ENCODE peak calls at places on chromosomes 2 and 18, in six cellular contexts. F is heart right ventricle; Y is CD4-positive, CD25-positive, alpha-beta regulatory T cell; C is kidney; B is IMR-90; M is epithelial cell of esophagus. L is an unnamed sample.

GRCh38 chr2:8993196-8993901 is 10.1 kb downstream of the MBOAT2 start:
- DNase-seq in F (no peak), Y (no peak), C (no peak), B (peak), M (no peak), L (no peak)

GRCh38 chr18:49766646-49767045 is 46.7 kb downstream of the ACAA2 start:
- DNase-seq in F (no peak), Y (no peak), C (no peak), B (no peak), M (no peak), L (no peak)

GRCh38 chr2:159946326-159946992 is 116.0 kb downstream of the PLA2R1 start:
- DNase-seq in F (no peak), Y (no peak), C (no peak), B (peak), M (no peak), L (no peak)

GRCh38 chr18:13558132-13558531 is 168.2 kb downstream of the FAM210A start:
- DNase-seq in F (peak), Y (peak), C (no peak), B (peak), M (peak), L (peak)

GRCh38 chr2:130370490-130370889 is 14.6 kb downstream of the PTPN18 start:
- DNase-seq in F (no peak), Y (peak), C (peak), B (no peak), M (no peak), L (no peak)

GRCh38 chr2:174334781-174335604 is at the start of gene SP9:
- DNase-seq in F (no peak), Y (peak), C (no peak), B (peak), M (peak), L (no peak)

GRCh38 chr2:190637903-190638618 is 10.8 kb upstream of the NAB1 start:
- DNase-seq in F (peak), Y (no peak), C (no peak), B (no peak), M (no peak), L (peak)

GRCh38 chr2:46296840-46297545 is at the start of gene EPAS1:
- DNase-seq in F (peak), Y (peak), C (peak), B (peak), M (peak), L (peak)

GRCh38 chr2:127552846-127553245 is 17.4 kb downstream of the MYO7B start:
- DNase-seq in F (no peak), Y (no peak), C (no peak), B (no peak), M (no peak), L (no peak)

GRCh38 chr2:240917684-240918257 is 11.6 kb downstream of the CROCC2 start:
- DNase-seq in F (peak), Y (no peak), C (peak), B (no peak), M (no peak), L (peak)

GRCh38 chr18:62399781-62400308 is 74.7 kb downstream of the TNFRSF11A start:
- DNase-seq in F (no peak), Y (no peak), C (no peak), B (no peak), M (peak), L (no peak)

GRCh38 chr18:49858309-49859005 is 45.1 kb upstream of the ACAA2 start:
- DNase-seq in F (peak), Y (peak), C (no peak), B (peak), M (peak), L (peak)

GRCh38 chr18:22609642-22610041 is 191.9 kb upstream of the CTAGE1 start:
- DNase-seq in F (peak), Y (no peak), C (no peak), B (peak), M (peak), L (peak)

GRCh38 chr2:237624565-237624964 is 2.8 kb upstream of the LRRFIP1 start:
- DNase-seq in F (no peak), Y (no peak), C (no peak), B (no peak), M (no peak), L (no peak)

GRCh38 chr2:80335411-80335810 is 30.9 kb upstream of the LRRTM1 start:
- DNase-seq in F (no peak), Y (no peak), C (no peak), B (no peak), M (no peak), L (no peak)

GRCh38 chr2:127662937-127663565 is 12.3 kb downstream of the LIMS2 start:
- DNase-seq in F (no peak), Y (no peak), C (peak), B (no peak), M (peak), L (no peak)

GRCh38 chr2:167318581-167318980 is 430.3 kb downstream of the XIRP2 start:
- DNase-seq in F (no peak), Y (no peak), C (no peak), B (no peak), M (no peak), L (peak)

GRCh38 chr2:131063501-131064283 is 29.6 kb downstream of the FAM168B start:
- DNase-seq in F (no peak), Y (no peak), C (no peak), B (peak), M (no peak), L (no peak)

GRCh38 chr2:121974919-121975654 is 219.6 kb downstream of the TSN start:
- DNase-seq in F (peak), Y (peak), C (no peak), B (peak), M (peak), L (peak)

GRCh38 chr2:1638281-1638860 is 105.9 kb downstream of the PXDN start:
- DNase-seq in F (no peak), Y (no peak), C (no peak), B (no peak), M (peak), L (no peak)

GRCh38 chr2:137420744-137421143 is 543.5 kb upstream of the HNMT start:
- DNase-seq in F (no peak), Y (no peak), C (no peak), B (no peak), M (no peak), L (no peak)

GRCh38 chr18:23437357-23438045 is 15.6 kb upstream of the RIOK3 start:
- DNase-seq in F (peak), Y (peak), C (peak), B (peak), M (peak), L (peak)

GRCh38 chr18:35714539-35714938 is 133.0 kb downstream of the GALNT1 start:
- DNase-seq in F (no peak), Y (no peak), C (no peak), B (no peak), M (no peak), L (no peak)

GRCh38 chr18:73577365-73577764 is 570.3 kb downstream of the FBXO15 start:
- DNase-seq in F (no peak), Y (no peak), C (no peak), B (peak), M (peak), L (no peak)

GRCh38 chr2:240814946-240815760 is 4.9 kb downstream of the KIF1A start:
- DNase-seq in F (no peak), Y (no peak), C (no peak), B (no peak), M (no peak), L (no peak)

DNA sequence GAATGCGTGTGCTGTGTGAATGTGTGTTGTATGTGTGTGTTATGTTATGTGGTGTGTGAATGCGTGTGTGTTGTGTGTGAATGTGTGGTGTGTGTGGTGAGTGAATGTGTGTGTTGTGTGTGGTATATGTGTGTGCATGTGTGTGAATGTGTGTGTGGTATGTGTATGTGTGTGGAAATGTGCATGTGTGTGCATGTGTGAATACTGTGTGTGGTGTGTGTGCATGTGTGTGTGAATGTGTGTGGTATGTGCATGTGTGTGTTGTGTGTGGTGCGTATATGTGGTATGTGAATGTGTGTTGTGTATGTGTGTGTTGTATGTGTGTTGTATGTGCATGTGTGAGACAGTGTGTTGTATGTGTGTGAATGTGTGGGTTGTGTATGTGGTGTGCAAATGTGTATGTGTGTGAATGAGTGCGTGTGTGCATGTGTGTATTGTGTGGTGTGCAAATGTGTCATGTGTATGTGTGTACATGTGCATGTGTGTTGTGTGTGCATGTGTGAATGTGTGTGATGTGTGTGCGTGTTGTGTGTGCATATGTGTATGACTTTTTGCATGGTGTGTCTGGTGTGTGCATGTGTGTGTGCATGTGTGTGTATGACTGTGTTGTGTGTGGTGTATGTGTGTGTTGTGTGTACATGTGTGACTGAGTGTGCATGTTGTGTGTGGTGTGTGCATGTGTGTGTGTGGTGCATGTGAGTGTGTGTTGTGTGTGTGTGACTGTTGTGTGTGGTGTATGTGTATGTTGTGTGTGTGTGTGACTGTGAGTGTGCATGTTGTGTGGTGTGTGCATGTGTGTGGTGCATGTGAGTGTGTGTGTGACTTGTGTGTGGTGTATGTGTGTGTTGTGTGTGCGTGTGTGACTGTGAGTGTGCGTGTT is 268.2 kb downstream of the DCDC2C start:
- DNase-seq in F (no peak), Y (no peak), C (no peak), B (no peak), M (no peak), L (no peak)
- H3K4me3 ChIP-seq in F (no peak), Y (no peak), C (no peak), B (no peak), M (no peak), L (no peak)

GRCh38 chr2:179051250-179051649 is 1.3 kb upstream of the CCDC141 start:
- DNase-seq in F (no peak), Y (no peak), C (no peak), B (no peak), M (no peak), L (no peak)
- H3K4me3 ChIP-seq in F (no peak), Y (no peak), C (no peak), B (no peak), M (no peak), L (no peak)

GRCh38 chr2:230321031-230321430 is 6.0 kb upstream of the SP140L start:
- DNase-seq in F (no peak), Y (no peak), C (no peak), B (no peak), M (no peak), L (no peak)

GRCh38 chr2:230322561-230323384 is 4.2 kb upstream of the SP140L start:
- DNase-seq in F (no peak), Y (no peak), C (no peak), B (no peak), M (no peak), L (no peak)

GRCh38 chr2:230317366-230317765 is 9.6 kb upstream of the SP140L start:
- DNase-seq in F (no peak), Y (no peak), C (no peak), B (no peak), M (no peak), L (no peak)

GRCh38 chr2:230318190-230319121 is 8.5 kb upstream of the SP140L start:
- DNase-seq in F (no peak), Y (peak), C (no peak), B (no peak), M (no peak), L (no peak)

DNA sequence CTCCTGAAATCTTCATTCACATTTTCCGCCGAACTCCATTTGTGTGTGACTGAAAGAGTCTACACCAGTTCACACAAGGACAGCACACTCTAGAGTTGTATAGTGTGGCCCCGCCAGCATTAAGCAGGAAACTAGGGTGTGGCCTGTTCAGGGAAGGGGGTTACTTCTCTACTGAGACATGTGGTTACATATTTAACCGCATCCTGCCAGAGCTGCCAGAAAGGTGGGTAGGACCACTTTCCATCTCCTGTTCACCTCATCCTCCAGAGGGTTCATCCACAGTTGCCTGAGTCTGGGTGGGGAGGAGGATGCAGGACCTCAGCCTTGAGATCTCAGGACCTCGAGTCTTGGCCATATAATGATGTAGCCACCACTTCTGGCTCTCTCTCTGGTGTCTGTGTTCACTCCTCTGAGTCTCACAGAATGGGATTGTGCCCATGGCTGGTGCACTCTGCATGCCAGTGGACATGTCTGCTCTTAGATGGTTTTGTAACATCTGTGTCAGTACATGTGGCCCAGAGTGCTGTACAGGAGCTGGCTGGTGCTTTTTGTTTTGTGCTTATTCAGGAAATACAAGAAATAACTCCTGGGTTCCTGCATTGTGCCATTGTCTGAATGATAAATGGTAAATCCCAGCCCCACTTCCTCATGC is 7.7 kb upstream of the SP140L start:
- DNase-seq in F (peak), Y (peak), C (no peak), B (no peak), M (no peak), L (no peak)
- H3K4me3 ChIP-seq in F (no peak), Y (peak), C (no peak), B (no peak), M (no peak), L (no peak)

DNA sequence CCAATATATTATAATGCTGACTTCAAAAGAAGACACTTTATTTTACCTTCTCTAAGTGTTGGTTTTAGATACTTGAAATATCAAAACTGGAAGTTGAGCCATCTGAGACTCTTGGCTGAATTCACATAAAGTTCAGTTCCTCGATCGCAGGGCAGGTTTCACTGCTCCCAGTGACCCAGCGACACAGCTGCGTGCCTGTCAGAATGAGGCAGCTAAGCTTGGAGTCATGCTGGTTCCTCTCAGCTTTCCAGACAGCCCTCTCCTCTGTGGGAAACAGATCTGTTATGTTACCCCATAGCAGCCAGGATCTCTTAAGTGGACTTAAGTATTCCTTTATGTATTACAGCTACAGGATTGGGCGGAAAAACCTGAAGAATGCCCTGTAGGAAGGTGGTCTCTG is 142.8 kb upstream of the ALPP start:
- DNase-seq in F (no peak), Y (no peak), C (no peak), B (peak), M (peak), L (no peak)
- H3K4me3 ChIP-seq in F (no peak), Y (no peak), C (no peak), B (no peak), M (no peak), L (no peak)

GRCh38 chr2:230326453-230327417 is at the start of gene SP140L:
- DNase-seq in F (peak), Y (peak), C (peak), B (peak), M (peak), L (peak)

GRCh38 chr2:230325316-230326243 is 1.4 kb upstream of the SP140L start:
- DNase-seq in F (no peak), Y (no peak), C (no peak), B (no peak), M (no peak), L (no peak)

GRCh38 chr2:230327418-230328154 is 593 bp downstream of the SP140L start:
- DNase-seq in F (no peak), Y (no peak), C (no peak), B (no peak), M (peak), L (no peak)

GRCh38 chr2:230330206-230330605 is 3.2 kb downstream of the SP140L start:
- DNase-seq in F (no peak), Y (no peak), C (no peak), B (no peak), M (no peak), L (no peak)

GRCh38 chr2:230328155-230328458 is 1.1 kb downstream of the SP140L start:
- DNase-seq in F (no peak), Y (no peak), C (no peak), B (no peak), M (no peak), L (no peak)
- H3K4me3 ChIP-seq in F (peak), Y (peak), C (no peak), B (no peak), M (no peak), L (no peak)

GRCh38 chr2:102233132-102233884 is 46.5 kb downstream of the IL1RL2 start:
- DNase-seq in F (no peak), Y (no peak), C (no peak), B (no peak), M (no peak), L (no peak)

GRCh38 chr2:102226171-102226570 is 39.3 kb downstream of the IL1RL2 start:
- DNase-seq in F (no peak), Y (no peak), C (no peak), B (no peak), M (no peak), L (no peak)

GRCh38 chr2:102229141-102229764 is 42.4 kb downstream of the IL1RL2 start:
- DNase-seq in F (no peak), Y (no peak), C (no peak), B (no peak), M (peak), L (no peak)

GRCh38 chr2:102226612-102227351 is 40.0 kb downstream of the IL1RL2 start:
- DNase-seq in F (no peak), Y (no peak), C (no peak), B (peak), M (no peak), L (no peak)

DNA sequence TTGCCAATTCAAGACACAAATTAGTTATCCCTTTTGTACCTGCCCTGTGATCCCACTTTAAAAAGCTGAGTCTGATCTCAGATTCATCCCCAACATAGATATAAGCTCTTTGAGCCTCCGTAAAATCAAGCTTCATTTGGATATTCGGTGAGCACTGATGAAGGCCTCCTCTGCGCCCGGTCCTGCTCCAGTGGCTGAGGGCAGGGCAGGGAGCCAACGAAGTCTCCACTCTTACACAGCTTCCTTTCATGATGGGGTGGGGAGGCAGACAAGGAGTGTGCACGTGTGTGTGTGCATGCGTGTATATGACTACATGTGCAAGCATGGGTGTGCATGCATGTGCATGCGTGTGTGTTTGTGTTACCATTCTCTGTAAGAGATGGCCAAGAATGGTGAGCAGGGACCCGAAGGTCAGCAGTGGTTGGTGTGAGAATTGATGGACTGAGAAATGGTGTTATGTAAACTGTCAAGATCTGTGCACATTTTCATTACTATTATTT is 43.6 kb downstream of the IL1RL2 start:
- DNase-seq in F (no peak), Y (no peak), C (no peak), B (no peak), M (no peak), L (no peak)
- H3K4me3 ChIP-seq in F (no peak), Y (no peak), C (no peak), B (no peak), M (no peak), L (no peak)